ENCODE peak calls at places on chromosome 17, in seven cellular contexts. L is frontal cortex; Z is HT1080; Q is stimulated activated CD8-positive, alpha-beta memory T cell treated with anti-CD3 and anti-CD28 coated beads, Interleukin-7, amount 100 ng/mL, for 1 hour; S is WTC11; J is M059J; I is effector CD4-positive, alpha-beta T cell. C is an unnamed sample.

GRCh38 chr17:16922386-16923096 is 49.4 kb downstream of the TNFRSF13B start:
- DNase-seq in L (no peak), Z (no peak), Q (no peak), S (no peak), J (peak), I (no peak), C (no peak)

GRCh38 chr17:2957631-2958286 is 105.6 kb downstream of the OR1D5 start:
- DNase-seq in L (no peak), Z (no peak), Q (no peak), S (no peak), J (no peak), I (no peak), C (no peak)

GRCh38 chr17:68972119-68972704 is 17.0 kb upstream of the ABCA8 start:
- DNase-seq in L (peak), Z (peak), Q (no peak), S (no peak), J (peak), I (no peak), C (no peak)

GRCh38 chr17:4679652-4680051 is 24.3 kb downstream of the PELP1 start:
- DNase-seq in L (no peak), Z (peak), Q (no peak), S (no peak), J (peak), I (no peak), C (no peak)

GRCh38 chr17:60224064-60224463 is 74.3 kb downstream of the CA4 start:
- DNase-seq in L (no peak), Z (no peak), Q (no peak), S (no peak), J (no peak), I (no peak), C (no peak)

GRCh38 chr17:72158895-72159885 is 38.4 kb downstream of the SOX9 start:
- DNase-seq in L (no peak), Z (no peak), Q (no peak), S (no peak), J (peak), I (no peak), C (no peak)

GRCh38 chr17:67620088-67620487 is 97.6 kb upstream of the NOL11 start:
- DNase-seq in L (no peak), Z (no peak), Q (no peak), S (no peak), J (no peak), I (no peak), C (no peak)

GRCh38 chr17:9215465-9215864 is 194.2 kb downstream of the NTN1 start:
- DNase-seq in L (no peak), Z (no peak), Q (no peak), S (no peak), J (no peak), I (no peak), C (no peak)

GRCh38 chr17:32161029-32161428 is 18.7 kb downstream of the RHOT1 start:
- DNase-seq in L (no peak), Z (peak), Q (no peak), S (no peak), J (peak), I (no peak), C (no peak)

C was measured in C1 segment of cervical spinal cord.